ENCODE peak calls at places on chromosomes 5 and 9, in four cellular contexts. N, W, G and V are unnamed samples.

GRCh38 chr5:154138701-154139100 is 51.8 kb upstream of the GALNT10 start:
- DNase-seq in N (no peak), W (peak; percentile 76), G (no peak), V (no peak)

GRCh38 chr5:2153350-2153749 is 270.6 kb upstream of the IRX4 start:
- DNase-seq in N (no peak), W (no peak), G (no peak), V (no peak)

GRCh38 chr5:141437208-141437607 is 6.9 kb downstream of the PCDHGA12 start:
- DNase-seq in N (no peak), W (no peak), G (no peak), V (no peak)

GRCh38 chr9:133103183-133103986 is 17.7 kb downstream of the RALGDS start:
- DNase-seq in N (peak; percentile 19), W (peak; percentile 65), G (no peak), V (peak; percentile 38)

GRCh38 chr9:98974554-98974953 is 30.8 kb downstream of the COL15A1 start:
- DNase-seq in N (no peak), W (no peak), G (no peak), V (no peak)

GRCh38 chr5:67693956-67694564 is 497.5 kb upstream of the CD180 start:
- DNase-seq in N (peak; percentile 14), W (peak; percentile 65), G (no peak), V (peak; percentile 48)

GRCh38 chr5:142324377-142324870 is 397 bp downstream of the SPRY4 start:
- DNase-seq in N (no peak), W (no peak), G (no peak), V (no peak)

GRCh38 chr9:91844656-91845291 is 105.3 kb downstream of the ROR2 start:
- DNase-seq in N (no peak), W (no peak), G (no peak), V (no peak)

GRCh38 chr5:5387789-5388188 is 34.7 kb upstream of the ICE1 start:
- DNase-seq in N (no peak), W (no peak), G (no peak), V (peak; percentile 26)

GRCh38 chr9:114836769-114837168 is 30.9 kb upstream of the TNFSF15 start:
- DNase-seq in N (no peak), W (no peak), G (no peak), V (no peak)

GRCh38 chr5:44862808-44863207 is 54.1 kb downstream of the MRPS30 start:
- DNase-seq in N (peak; percentile 44), W (no peak), G (no peak), V (peak; percentile 33)

DNA sequence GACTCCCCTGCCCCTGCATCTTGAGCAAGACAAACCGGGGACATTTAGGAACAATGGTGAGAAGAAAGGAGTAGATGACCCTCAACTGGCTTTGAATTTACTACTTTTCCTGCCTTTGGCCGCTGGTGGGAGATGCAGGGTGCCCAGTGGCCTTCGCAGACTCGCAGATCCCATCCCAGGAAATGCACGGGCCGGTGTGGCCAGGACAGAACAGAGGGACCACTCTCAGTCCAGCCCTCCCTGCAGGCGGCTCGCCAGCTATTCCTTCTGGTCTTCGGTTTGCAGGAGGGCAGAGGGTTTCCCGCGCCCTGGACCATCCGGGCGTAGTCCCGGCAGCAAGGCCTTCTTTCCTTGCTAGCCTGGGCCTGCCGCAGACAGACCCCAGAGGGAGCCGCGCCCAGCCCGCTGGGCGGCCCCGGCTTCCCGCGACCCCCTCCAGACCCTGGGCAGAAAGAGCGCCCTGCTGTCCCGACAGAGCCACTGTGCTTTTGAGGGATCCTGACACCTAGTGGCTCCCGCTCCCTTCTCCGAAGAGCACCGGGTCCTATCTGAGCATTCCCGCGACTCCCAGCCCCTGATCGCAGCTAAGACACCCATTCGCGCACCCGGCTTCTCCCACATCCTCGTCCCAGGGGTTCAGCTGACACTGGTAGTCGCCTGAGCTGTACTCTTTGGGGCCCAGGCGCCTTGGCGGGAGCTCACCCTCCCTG is 1.2 kb downstream of the CFAP90 start:
- DNase-seq in N (no peak), W (peak; percentile 11), G (no peak), V (no peak)
- TF ChIP-seq CTCF in N (peak; percentile 31), W (no peak), G (no peak), V (peak; percentile 29)

GRCh38 chr5:115069087-115069968 is 100.4 kb downstream of the TRIM36 start:
- DNase-seq in N (peak; percentile 51), W (peak; percentile 8), G (no peak), V (peak; percentile 77)
- TF ChIP-seq CTCF in N (peak; percentile 79), W (peak; percentile 50), G (peak; percentile 44), V (peak; percentile 82)

GRCh38 chr5:10825897-10826644 is 65.0 kb upstream of the DAP start:
- DNase-seq in N (no peak), W (no peak), G (peak; percentile 18), V (no peak)
- TF ChIP-seq CTCF in N (no peak), W (no peak), G (peak; percentile 43), V (no peak)

GRCh38 chr5:10509593-10509992 is 54.3 kb upstream of the ANKRD33B start:
- DNase-seq in N (no peak), W (no peak), G (no peak), V (no peak)

GRCh38 chr5:10505517-10506095 is 58.3 kb upstream of the ANKRD33B start:
- DNase-seq in N (no peak), W (no peak), G (no peak), V (no peak)

GRCh38 chr5:10506535-10506934 is 57.3 kb upstream of the ANKRD33B start:
- DNase-seq in N (no peak), W (no peak), G (no peak), V (no peak)

GRCh38 chr5:10503997-10504761 is 59.7 kb upstream of the ANKRD33B start:
- DNase-seq in N (no peak), W (no peak), G (no peak), V (no peak)

GRCh38 chr5:10507575-10508024 is 56.3 kb upstream of the ANKRD33B start:
- DNase-seq in N (no peak), W (no peak), G (no peak), V (no peak)
- TF ChIP-seq CTCF in N (no peak), W (no peak), G (no peak), V (no peak)

DNA sequence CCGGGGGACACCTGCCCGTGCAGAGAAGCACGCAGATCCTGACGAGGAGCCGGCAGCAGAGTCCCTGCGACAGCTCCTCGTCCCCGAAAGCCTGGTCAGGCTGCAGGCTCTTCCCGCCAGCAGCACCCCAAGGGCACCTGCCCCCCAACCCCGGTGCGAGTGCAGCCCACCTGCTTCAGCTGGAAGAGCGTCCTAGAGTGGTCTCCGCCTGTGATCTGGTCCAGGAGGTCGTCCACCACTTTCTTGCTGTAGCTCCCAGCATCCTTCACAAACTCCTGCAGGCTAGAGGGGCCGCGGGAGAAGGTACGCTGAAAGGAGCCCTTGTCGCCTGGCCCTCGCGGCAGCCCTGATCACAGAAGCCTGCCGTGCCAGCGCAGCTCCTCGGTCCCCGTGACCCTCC is 16.7 kb downstream of the BRD9 start:
- DNase-seq in N (no peak), W (no peak), G (no peak), V (no peak)
- TF ChIP-seq CTCF in N (no peak), W (no peak), G (no peak), V (no peak)

DNA sequence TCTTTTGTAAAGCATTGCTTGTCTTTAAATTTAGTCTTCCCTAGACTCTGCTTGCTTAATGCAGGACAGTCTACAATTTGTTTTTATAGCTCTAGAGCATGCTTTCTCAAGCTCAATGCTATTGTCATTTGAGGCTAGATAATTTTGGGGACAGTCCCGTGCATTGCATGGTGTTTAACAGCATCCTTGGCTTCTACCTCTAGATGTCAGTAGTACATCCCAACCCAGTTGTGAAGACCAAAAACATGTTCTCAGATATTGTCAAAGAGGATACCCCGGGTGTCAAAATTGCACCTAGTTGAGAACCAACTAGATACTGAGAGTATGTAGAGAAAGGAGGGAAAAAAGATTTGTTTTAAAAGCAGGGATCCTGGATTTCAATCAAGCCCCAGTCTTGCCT is 277.5 kb downstream of the CEMIP2 start:
- DNase-seq in N (no peak), W (no peak), G (no peak), V (peak; percentile 13)
- TF ChIP-seq CTCF in N (peak; percentile 17), W (no peak), G (peak; percentile 38), V (peak; percentile 50)

GRCh38 chr5:74943905-74944304 is 77.7 kb upstream of the FAM169A start:
- DNase-seq in N (no peak), W (no peak), G (no peak), V (no peak)
- TF ChIP-seq CTCF in N (peak; percentile 31), W (no peak), G (peak; percentile 20), V (peak; percentile 30)